ENCODE peak calls at places on chromosomes 2 and 18, in six cellular contexts. C is heart left ventricle; S is M059J; R is activated effector memory CD4-positive, alpha-beta T cell treated with anti-CD3 and anti-CD28 coated beads, Interleukin-2, amount 50 U/mL, for 16 hours; N is stimulated activated CD4-positive, alpha-beta T cell treated with anti-CD3 and anti-CD28 coated beads, Interleukin-12 subunit alpha, Interleukin-12 subunit beta, amount 100 ng/mL, for 24 hours; J is NCI-H774. D is an unnamed sample.

GRCh38 chr2:238821391-238821790 is 26.5 kb upstream of the TWIST2 start:
- DNase-seq in C (no peak), S (peak; percentile 30), R (no peak), N (no peak), J (no peak), D (peak; percentile 32)

GRCh38 chr18:53567935-53568574 is 656.4 kb downstream of the MBD2 start:
- DNase-seq in C (no peak), S (peak; percentile 8), R (no peak), N (no peak), J (no peak), D (peak; percentile 61)

GRCh38 chr2:139805378-139805777 is 1025.2 kb upstream of the NXPH2 start:
- DNase-seq in C (no peak), S (no peak), R (no peak), N (no peak), J (no peak), D (peak; percentile 17)

GRCh38 chr2:32627901-32628645 is at the start of gene TTC27:
- DNase-seq in C (peak; percentile 95), S (peak; percentile 95), R (peak; percentile 98), N (peak; percentile 89), J (peak; percentile 90), D (peak; percentile 97)

GRCh38 chr18:55847960-55848359 is 260.0 kb upstream of the TCF4 start:
- DNase-seq in C (no peak), S (no peak), R (no peak), N (no peak), J (no peak), D (no peak)

GRCh38 chr2:96533292-96534073 is 3.1 kb upstream of the ARID5A start:
- DNase-seq in C (peak; percentile 90), S (peak; percentile 74), R (peak; percentile 59), N (no peak), J (peak; percentile 20), D (no peak)

GRCh38 chr2:69975136-69975852 is 13.9 kb upstream of the ASPRV1 start:
- DNase-seq in C (no peak), S (no peak), R (no peak), N (no peak), J (no peak), D (no peak)

GRCh38 chr2:42193722-42194187 is 24.6 kb downstream of the EML4 start:
- DNase-seq in C (no peak), S (no peak), R (no peak), N (no peak), J (no peak), D (no peak)

GRCh38 chr2:148813603-148814065 is 61.4 kb upstream of the KIF5C start:
- DNase-seq in C (no peak), S (peak; percentile 16), R (peak; percentile 92), N (peak; percentile 32), J (no peak), D (no peak)

GRCh38 chr2:132589966-132590365 is 80.0 kb downstream of the LYPD1 start:
- DNase-seq in C (no peak), S (no peak), R (no peak), N (no peak), J (no peak), D (no peak)

GRCh38 chr18:70431203-70431624 is 142.4 kb downstream of the SOCS6 start:
- DNase-seq in C (no peak), S (no peak), R (no peak), N (no peak), J (no peak), D (no peak)